ENCODE peak calls at places on chromosomes 16 and 17, in four cellular contexts. One of them, this sample, is unnamed.

GRCh38 chr17:48052956-48053757 is 5.0 kb downstream of the NFE2L1 start:
- DNase-seq in H9: no peak
- DNase-seq in EL: peak; percentile 42
- DNase-seq in COR-L47: peak; percentile 91
- DNase-seq in this sample: peak; percentile 80

GRCh38 chr16:87470332-87470731 is 22.5 kb downstream of the ZCCHC14 start:
- DNase-seq in H9: no peak
- DNase-seq in EL: no peak
- DNase-seq in COR-L47: no peak
- DNase-seq in this sample: no peak

GRCh38 chr17:78905111-78905510 is 2.1 kb upstream of the CEP295NL start:
- DNase-seq in H9: no peak
- DNase-seq in EL: peak; percentile 39
- DNase-seq in COR-L47: no peak
- DNase-seq in this sample: no peak

GRCh38 chr17:7417056-7417655 is 3.0 kb upstream of the SPEM1 start:
- DNase-seq in H9: no peak
- DNase-seq in EL: no peak
- DNase-seq in COR-L47: no peak
- DNase-seq in this sample: no peak

GRCh38 chr17:67718325-67718941 is 697 bp downstream of the NOL11 start:
- DNase-seq in H9: peak; percentile 43
- DNase-seq in EL: peak; percentile 63
- DNase-seq in COR-L47: no peak
- DNase-seq in this sample: no peak

GRCh38 chr16:24463196-24463945 is 76.0 kb upstream of the RBBP6 start:
- DNase-seq in H9: no peak
- DNase-seq in EL: no peak
- DNase-seq in COR-L47: no peak
- DNase-seq in this sample: no peak

GRCh38 chr17:82802141-82802540 is 37.7 kb downstream of the ZNF750 start:
- DNase-seq in H9: no peak
- DNase-seq in EL: peak; percentile 23
- DNase-seq in COR-L47: no peak
- DNase-seq in this sample: no peak

GRCh38 chr17:41518789-41519449 is at the start of gene KRT15:
- DNase-seq in H9: no peak
- DNase-seq in EL: peak; percentile 42
- DNase-seq in COR-L47: peak; percentile 74
- DNase-seq in this sample: no peak

GRCh38 chr16:24738895-24739294 is 9.4 kb downstream of the TNRC6A start:
- DNase-seq in H9: no peak
- DNase-seq in EL: no peak
- DNase-seq in COR-L47: no peak
- DNase-seq in this sample: no peak

GRCh38 chr17:50863221-50863843 is 2.8 kb downstream of the TOB1 start:
- DNase-seq in H9: peak; percentile 75
- DNase-seq in EL: peak; percentile 33
- DNase-seq in COR-L47: peak; percentile 2
- DNase-seq in this sample: peak; percentile 71

GRCh38 chr17:81923302-81924260 is 4.0 kb downstream of the MAFG start:
- DNase-seq in H9: peak; percentile 84
- DNase-seq in EL: peak; percentile 74
- DNase-seq in COR-L47: no peak
- DNase-seq in this sample: peak; percentile 85

GRCh38 chr17:19948100-19948943 is 29.3 kb downstream of the AKAP10 start:
- DNase-seq in H9: no peak
- DNase-seq in EL: no peak
- DNase-seq in COR-L47: no peak
- DNase-seq in this sample: no peak

GRCh38 chr17:4881761-4882555 is 17.4 kb upstream of the C17orf107 start:
- DNase-seq in H9: peak; percentile 88
- DNase-seq in EL: peak; percentile 31
- DNase-seq in COR-L47: peak; percentile 15
- DNase-seq in this sample: peak; percentile 76

GRCh38 chr17:71084219-71084618 is 914.9 kb downstream of the KCNJ2 start:
- DNase-seq in H9: peak; percentile 78
- DNase-seq in EL: peak; percentile 53
- DNase-seq in COR-L47: peak; percentile 12
- DNase-seq in this sample: no peak

GRCh38 chr17:57577751-57578607 is 167.1 kb downstream of the CCDC182 start:
- DNase-seq in H9: no peak
- DNase-seq in EL: peak; percentile 36
- DNase-seq in COR-L47: no peak
- DNase-seq in this sample: peak; percentile 66

GRCh38 chr17:8398980-8399379 is 1.4 kb upstream of the RNF222 start:
- DNase-seq in H9: no peak
- DNase-seq in EL: no peak
- DNase-seq in COR-L47: no peak
- DNase-seq in this sample: no peak

GRCh38 chr17:78829477-78829876 is 11.1 kb downstream of the USP36 start:
- DNase-seq in H9: no peak
- DNase-seq in EL: no peak
- DNase-seq in COR-L47: no peak
- DNase-seq in this sample: no peak

GRCh38 chr16:23535901-23536300 is 21.2 kb downstream of the EARS2 start:
- DNase-seq in H9: no peak
- DNase-seq in EL: no peak
- DNase-seq in COR-L47: no peak
- DNase-seq in this sample: no peak

This sample was measured in sciatic nerve.